ENCODE peak calls at places on chromosomes 5 and 9, in six cellular contexts. One of them, this sample, is unnamed.

GRCh38 chr5:111722016-111722591 is 34.9 kb downstream of the NREP start:
- DNase-seq in D341Med: no peak
- DNase-seq in Caco-2: no peak
- DNase-seq in NCI-H2107: no peak
- DNase-seq in A549: no peak
- DNase-seq in nephron progenitor cell: no peak
- DNase-seq in this sample: no peak

GRCh38 chr9:100540327-100540726 is 37.6 kb upstream of the CAVIN4 start:
- DNase-seq in D341Med: no peak
- DNase-seq in Caco-2: no peak
- DNase-seq in NCI-H2107: no peak
- DNase-seq in A549: no peak
- DNase-seq in nephron progenitor cell: no peak
- DNase-seq in this sample: no peak

GRCh38 chr5:67908145-67908765 is 307.3 kb upstream of the PIK3R1 start:
- DNase-seq in D341Med: no peak
- DNase-seq in Caco-2: no peak
- DNase-seq in NCI-H2107: no peak
- DNase-seq in A549: no peak
- DNase-seq in nephron progenitor cell: no peak
- DNase-seq in this sample: no peak

GRCh38 chr5:136674178-136674577 is 308.8 kb upstream of the TRPC7 start:
- DNase-seq in D341Med: no peak
- DNase-seq in Caco-2: no peak
- DNase-seq in NCI-H2107: no peak
- DNase-seq in A549: no peak
- DNase-seq in nephron progenitor cell: no peak
- DNase-seq in this sample: peak

GRCh38 chr5:33043598-33043997 is 332.5 kb downstream of the NPR3 start:
- DNase-seq in D341Med: no peak
- DNase-seq in Caco-2: no peak
- DNase-seq in NCI-H2107: no peak
- DNase-seq in A549: no peak
- DNase-seq in nephron progenitor cell: no peak
- DNase-seq in this sample: no peak

GRCh38 chr5:147930759-147931158 is 24.4 kb upstream of the C5orf46 start:
- DNase-seq in D341Med: no peak
- DNase-seq in Caco-2: no peak
- DNase-seq in NCI-H2107: no peak
- DNase-seq in A549: no peak
- DNase-seq in nephron progenitor cell: no peak
- DNase-seq in this sample: no peak

GRCh38 chr5:93461751-93462150 is 119.3 kb downstream of the NR2F1-AS1 start:
- DNase-seq in D341Med: no peak
- DNase-seq in Caco-2: no peak
- DNase-seq in NCI-H2107: no peak
- DNase-seq in A549: no peak
- DNase-seq in nephron progenitor cell: no peak
- DNase-seq in this sample: no peak

GRCh38 chr9:115262477-115262876 is 144.5 kb upstream of the TNC start:
- DNase-seq in D341Med: peak
- DNase-seq in Caco-2: no peak
- DNase-seq in NCI-H2107: peak
- DNase-seq in A549: peak
- DNase-seq in nephron progenitor cell: no peak
- DNase-seq in this sample: peak

GRCh38 chr9:124077915-124078572 is 66.5 kb downstream of the LHX2 start:
- DNase-seq in D341Med: no peak
- DNase-seq in Caco-2: peak
- DNase-seq in NCI-H2107: no peak
- DNase-seq in A549: no peak
- DNase-seq in nephron progenitor cell: no peak
- DNase-seq in this sample: no peak

GRCh38 chr5:120139039-120139438 is 325.1 kb upstream of the PRR16 start:
- DNase-seq in D341Med: no peak
- DNase-seq in Caco-2: peak
- DNase-seq in NCI-H2107: no peak
- DNase-seq in A549: peak
- DNase-seq in nephron progenitor cell: no peak
- DNase-seq in this sample: no peak

GRCh38 chr5:1522601-1523479 is 920 bp downstream of the LPCAT1 start:
- DNase-seq in D341Med: peak
- DNase-seq in Caco-2: peak
- DNase-seq in NCI-H2107: no peak
- DNase-seq in A549: no peak
- DNase-seq in nephron progenitor cell: peak
- DNase-seq in this sample: no peak

GRCh38 chr5:60896991-60897390 is 47.9 kb downstream of the ERCC8 start:
- DNase-seq in D341Med: no peak
- DNase-seq in Caco-2: no peak
- DNase-seq in NCI-H2107: no peak
- DNase-seq in A549: no peak
- DNase-seq in nephron progenitor cell: no peak
- DNase-seq in this sample: no peak

GRCh38 chr9:109320338-109320733 is 523 bp downstream of the EPB41L4B start:
- DNase-seq in D341Med: peak
- DNase-seq in Caco-2: peak
- DNase-seq in NCI-H2107: no peak
- DNase-seq in A549: no peak
- DNase-seq in nephron progenitor cell: peak
- DNase-seq in this sample: no peak

GRCh38 chr5:151107738-151108520 is 27.1 kb upstream of the TNIP1 start:
- DNase-seq in D341Med: no peak
- DNase-seq in Caco-2: no peak
- DNase-seq in NCI-H2107: no peak
- DNase-seq in A549: no peak
- DNase-seq in nephron progenitor cell: no peak
- DNase-seq in this sample: no peak

GRCh38 chr5:142059304-142059940 is 46.6 kb upstream of the GNPDA1 start:
- DNase-seq in D341Med: no peak
- DNase-seq in Caco-2: no peak
- DNase-seq in NCI-H2107: no peak
- DNase-seq in A549: peak
- DNase-seq in nephron progenitor cell: no peak
- DNase-seq in this sample: peak

GRCh38 chr5:112733586-112733985 is 4.1 kb upstream of the APC start:
- DNase-seq in D341Med: no peak
- DNase-seq in Caco-2: no peak
- DNase-seq in NCI-H2107: no peak
- DNase-seq in A549: no peak
- DNase-seq in nephron progenitor cell: no peak
- DNase-seq in this sample: no peak

GRCh38 chr9:124779368-124780059 is 2.6 kb downstream of the OLFML2A start:
- DNase-seq in D341Med: no peak
- DNase-seq in Caco-2: no peak
- DNase-seq in NCI-H2107: no peak
- DNase-seq in A549: peak
- DNase-seq in nephron progenitor cell: peak
- DNase-seq in this sample: no peak

GRCh38 chr5:69343083-69343482 is 10.5 kb upstream of the CCDC125 start:
- DNase-seq in D341Med: no peak
- DNase-seq in Caco-2: no peak
- DNase-seq in NCI-H2107: no peak
- DNase-seq in A549: no peak
- DNase-seq in nephron progenitor cell: no peak
- DNase-seq in this sample: no peak

GRCh38 chr5:91225848-91226686 is 157.1 kb downstream of the ARRDC3 start:
- DNase-seq in D341Med: peak
- DNase-seq in Caco-2: peak
- DNase-seq in NCI-H2107: peak
- DNase-seq in A549: peak
- DNase-seq in nephron progenitor cell: peak
- DNase-seq in this sample: peak

GRCh38 chr9:92154016-92154415 is 38.8 kb upstream of the SPTLC1 start:
- DNase-seq in D341Med: no peak
- DNase-seq in Caco-2: no peak
- DNase-seq in NCI-H2107: no peak
- DNase-seq in A549: no peak
- DNase-seq in nephron progenitor cell: no peak
- DNase-seq in this sample: no peak

GRCh38 chr5:159887050-159887449 is 29.2 kb upstream of the ADRA1B start:
- DNase-seq in D341Med: no peak
- DNase-seq in Caco-2: no peak
- DNase-seq in NCI-H2107: no peak
- DNase-seq in A549: no peak
- DNase-seq in nephron progenitor cell: no peak
- DNase-seq in this sample: no peak

GRCh38 chr5:156312897-156313680 is 13.9 kb upstream of the SGCD start:
- DNase-seq in D341Med: no peak
- DNase-seq in Caco-2: no peak
- DNase-seq in NCI-H2107: no peak
- DNase-seq in A549: peak
- DNase-seq in nephron progenitor cell: no peak
- DNase-seq in this sample: no peak

GRCh38 chr5:23257656-23258055 is 249.8 kb upstream of the PRDM9 start:
- DNase-seq in D341Med: no peak
- DNase-seq in Caco-2: no peak
- DNase-seq in NCI-H2107: no peak
- DNase-seq in A549: no peak
- DNase-seq in nephron progenitor cell: no peak
- DNase-seq in this sample: no peak

GRCh38 chr5:115384587-115385375 is 88.3 kb upstream of the CCDC112 start:
- DNase-seq in D341Med: no peak
- DNase-seq in Caco-2: no peak
- DNase-seq in NCI-H2107: no peak
- DNase-seq in A549: no peak
- DNase-seq in nephron progenitor cell: no peak
- DNase-seq in this sample: no peak

GRCh38 chr5:134088291-134088690 is 26.2 kb upstream of the TCF7 start:
- DNase-seq in D341Med: no peak
- DNase-seq in Caco-2: no peak
- DNase-seq in NCI-H2107: no peak
- DNase-seq in A549: no peak
- DNase-seq in nephron progenitor cell: no peak
- DNase-seq in this sample: no peak

GRCh38 chr5:110478899-110479298 is 247.6 kb downstream of the TMEM232 start:
- DNase-seq in D341Med: no peak
- DNase-seq in Caco-2: no peak
- DNase-seq in NCI-H2107: no peak
- DNase-seq in A549: no peak
- DNase-seq in nephron progenitor cell: no peak
- DNase-seq in this sample: no peak

GRCh38 chr9:96654450-96655197 is 493 bp downstream of the PRXL2C start:
- DNase-seq in D341Med: peak
- DNase-seq in Caco-2: peak
- DNase-seq in NCI-H2107: no peak
- DNase-seq in A549: peak
- DNase-seq in nephron progenitor cell: peak
- DNase-seq in this sample: peak

GRCh38 chr5:133921899-133922468 is 46.4 kb downstream of the C5orf15 start:
- DNase-seq in D341Med: no peak
- DNase-seq in Caco-2: no peak
- DNase-seq in NCI-H2107: no peak
- DNase-seq in A549: no peak
- DNase-seq in nephron progenitor cell: no peak
- DNase-seq in this sample: no peak

GRCh38 chr9:70410368-70410767 is 4.1 kb downstream of the KLF9 start:
- DNase-seq in D341Med: no peak
- DNase-seq in Caco-2: no peak
- DNase-seq in NCI-H2107: no peak
- DNase-seq in A549: no peak
- DNase-seq in nephron progenitor cell: no peak
- DNase-seq in this sample: peak

GRCh38 chr5:151492729-151493128 is 45.3 kb downstream of the SLC36A1 start:
- DNase-seq in D341Med: no peak
- DNase-seq in Caco-2: no peak
- DNase-seq in NCI-H2107: no peak
- DNase-seq in A549: peak
- DNase-seq in nephron progenitor cell: no peak
- DNase-seq in this sample: no peak

GRCh38 chr5:144183254-144183889 is 12.7 kb downstream of the KCTD16 start:
- DNase-seq in D341Med: peak
- DNase-seq in Caco-2: peak
- DNase-seq in NCI-H2107: no peak
- DNase-seq in A549: peak
- DNase-seq in nephron progenitor cell: no peak
- DNase-seq in this sample: peak

This sample was measured in NCI-H524.